ENCODE peak calls at places on chromosomes 6 and 20, in six cellular contexts. F is body of pancreas, C is ovary, Q is right lobe of liver, G is endothelial cell of umbilical vein, K is breast epithelium. T is an unnamed sample. For H3K36me3, the result is how much of the 10 kb centered on the place peaks cover.

GRCh38 chr6:51820555-51820954 is 266.9 kb downstream of the PKHD1 start:
- DNase-seq in F (no peak), C (no peak), Q (no peak), G (no peak), K (no peak), T (no peak)

GRCh38 chr20:64049060-64049886 is at the start of gene SOX18:
- DNase-seq in F (no peak), C (no peak), Q (peak), G (peak), K (no peak), T (peak)

GRCh38 chr20:46226602-46227001 is 81.7 kb downstream of the CDH22 start:
- DNase-seq in F (no peak), C (no peak), Q (no peak), G (no peak), K (no peak), T (no peak)

GRCh38 chr20:21496452-21496851 is 17.4 kb downstream of the NKX2-2 start:
- DNase-seq in F (no peak), C (no peak), Q (no peak), G (peak), K (no peak), T (no peak)

GRCh38 chr6:158410784-158411183 is 98.5 kb downstream of the TULP4 start:
- DNase-seq in F (no peak), C (no peak), Q (no peak), G (no peak), K (no peak), T (no peak)

GRCh38 chr20:46683939-46684750 is 5.1 kb downstream of the TP53RK start:
- DNase-seq in F (peak), C (peak), Q (no peak), G (peak), K (no peak), T (no peak)

GRCh38 chr6:63307581-63308246 is 12.1 kb downstream of the LGSN start:
- DNase-seq in F (no peak), C (no peak), Q (no peak), G (peak), K (no peak), T (no peak)

GRCh38 chr20:33211817-33212424 is 5.2 kb upstream of the BPIFA3 start:
- DNase-seq in F (peak), C (no peak), Q (peak), G (peak), K (no peak), T (no peak)

GRCh38 chr6:84867521-84867920 is 103.1 kb upstream of the TBX18 start:
- DNase-seq in F (no peak), C (no peak), Q (no peak), G (no peak), K (no peak), T (no peak)

GRCh38 chr6:26296857-26297648 is 67.9 kb upstream of the BTN3A2 start:
- DNase-seq in F (no peak), C (no peak), Q (no peak), G (peak), K (no peak), T (no peak)
- TF ChIP-seq POLR2A in F (no peak), C (no peak), Q (no peak), G (no peak), K (no peak), T (no peak)

GRCh38 chr20:62900692-62901584 is 25.4 kb downstream of the DIDO1 start:
- DNase-seq in F (peak), C (no peak), Q (no peak), G (peak), K (no peak), T (no peak)

GRCh38 chr20:62898093-62898964 is 28.0 kb downstream of the DIDO1 start:
- DNase-seq in F (no peak), C (no peak), Q (no peak), G (no peak), K (no peak), T (no peak)

GRCh38 chr20:62898970-62899632 is 27.2 kb downstream of the DIDO1 start:
- DNase-seq in F (no peak), C (no peak), Q (no peak), G (no peak), K (no peak), T (no peak)

GRCh38 chr20:62900052-62900691 is 26.1 kb downstream of the DIDO1 start:
- DNase-seq in F (peak), C (peak), Q (peak), G (peak), K (peak), T (peak)

GRCh38 chr20:62899633-62900051 is 26.7 kb downstream of the DIDO1 start:
- DNase-seq in F (peak), C (no peak), Q (no peak), G (no peak), K (no peak), T (no peak)
- H3K36me3 ChIP-seq in F (under half), C (under half), Q (under half), G (under half), K (under half), T (under half)

GRCh38 chr6:118934461-118935330 is at the start of gene MCM9:
- DNase-seq in F (peak), C (peak), Q (peak), G (peak), K (peak), T (peak)
- TF ChIP-seq POLR2A in F (peak), C (no peak), Q (peak), G (peak), K (no peak), T (peak)

GRCh38 chr6:42367353-42368011 is 84.2 kb downstream of the TRERF1 start:
- DNase-seq in F (no peak), C (no peak), Q (peak), G (no peak), K (no peak), T (peak)
- H3K36me3 ChIP-seq in F (under half), C (under half), Q (under half), G (under half), K (under half), T (under half)

DNA sequence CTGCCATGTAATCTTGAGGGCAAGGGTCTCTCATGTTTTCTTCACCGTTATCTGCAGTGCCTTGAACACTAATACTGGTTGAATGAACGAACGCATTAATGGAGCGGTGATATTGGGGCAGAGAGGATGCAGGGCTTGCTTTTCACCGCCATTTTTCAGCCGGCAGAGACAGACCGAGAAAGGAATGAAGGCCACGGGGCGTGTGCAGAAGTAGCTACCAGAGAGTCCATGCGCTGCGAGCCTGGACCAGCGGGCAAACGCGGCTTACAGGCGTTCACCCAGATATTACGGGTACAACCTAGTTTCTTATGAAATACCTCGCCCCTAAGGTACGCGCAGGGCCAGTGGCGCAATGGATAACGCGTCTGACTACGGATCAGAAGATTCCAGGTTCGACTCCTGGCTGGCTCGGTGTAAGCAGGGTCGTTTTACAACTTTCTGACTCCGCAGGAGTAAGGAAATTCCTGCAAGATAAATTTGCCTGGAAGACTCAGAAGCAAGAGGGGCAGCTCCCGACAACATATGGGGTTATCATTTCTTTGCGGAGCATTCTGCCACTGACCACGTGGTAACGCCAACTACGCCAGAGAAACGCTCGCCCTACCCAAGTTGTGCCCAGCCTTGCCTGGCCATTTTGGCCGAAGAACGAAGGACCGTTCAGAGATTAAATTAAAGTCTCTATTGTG is 863 bp upstream of the HMGN4 start:
- DNase-seq in F (peak), C (peak), Q (peak), G (peak), K (peak), T (peak)
- TF ChIP-seq POLR2A in F (peak), C (peak), Q (no peak), G (no peak), K (no peak), T (no peak)